ENCODE peak calls at places on chromosomes 3 and 15, in six cellular contexts. I, Y, P, R, O and X are unnamed samples.

GRCh38 chr3:136050250-136050649 is 84.7 kb downstream of the PPP2R3A start:
- DNase-seq in Y (no peak), O (no peak), R (no peak), P (no peak), I (no peak), X (no peak)

GRCh38 chr3:88203537-88204143 is 53.9 kb downstream of the C3orf38 start:
- DNase-seq in P (peak), I (peak), R (peak), O (peak), Y (peak), X (peak)

GRCh38 chr15:69031013-69032001 is 16.8 kb downstream of the NOX5 start:
- DNase-seq in R (peak), Y (peak), P (peak), I (peak), O (peak), X (peak)

GRCh38 chr3:142315083-142315482 is 89.7 kb upstream of the GK5 start:
- DNase-seq in I (no peak), O (no peak), R (no peak), P (no peak), Y (peak), X (no peak)

GRCh38 chr3:14608298-14608697 is 43.3 kb upstream of the CCDC174 start:
- DNase-seq in R (no peak), O (no peak), P (no peak), Y (no peak), I (no peak), X (no peak)

GRCh38 chr3:105639131-105639530 is 229.7 kb downstream of the CBLB start:
- DNase-seq in P (no peak), Y (no peak), O (no peak), I (no peak), R (no peak), X (no peak)

GRCh38 chr3:193826126-193826795 is 233.3 kb downstream of the OPA1 start:
- DNase-seq in Y (peak), I (peak), O (no peak), P (no peak), R (no peak), X (peak)

GRCh38 chr3:39213613-39214012 is 21.2 kb upstream of the XIRP1 start:
- DNase-seq in Y (no peak), I (no peak), P (no peak), O (no peak), R (no peak), X (no peak)

GRCh38 chr3:36591959-36592358 is 172.4 kb downstream of the DCLK3 start:
- DNase-seq in P (no peak), Y (peak), R (no peak), I (no peak), O (no peak), X (no peak)

GRCh38 chr3:142259359-142259758 is 34.0 kb upstream of the GK5 start:
- DNase-seq in I (no peak), Y (no peak), R (no peak), O (no peak), P (no peak), X (no peak)

GRCh38 chr15:78212546-78213424 is 21.6 kb downstream of the ACSBG1 start:
- DNase-seq in Y (peak), P (no peak), O (no peak), I (peak), R (no peak), X (peak)

GRCh38 chr3:9808345-9809037 is 1.6 kb upstream of the TTLL3 start:
- DNase-seq in P (peak), Y (peak), R (peak), O (no peak), I (no peak), X (peak)

GRCh38 chr15:73330206-73331051 is 38.3 kb downstream of the HCN4 start:
- DNase-seq in Y (no peak), I (no peak), R (no peak), P (no peak), O (no peak), X (no peak)

GRCh38 chr15:93997071-93997658 is 234.2 kb upstream of the MCTP2 start:
- DNase-seq in R (peak), I (no peak), Y (peak), P (peak), O (no peak), X (peak)

GRCh38 chr3:166444756-166445155 is 607.5 kb upstream of the BCHE start:
- DNase-seq in I (no peak), P (no peak), R (no peak), Y (peak), O (no peak), X (no peak)

GRCh38 chr3:14522129-14522691 is 17.9 kb downstream of the GRIP2 start:
- DNase-seq in I (no peak), R (no peak), Y (no peak), P (no peak), O (no peak), X (no peak)